ENCODE peak calls at places on chromosomes 3 and 15, in five cellular contexts. I is WERI-Rb-1; P is CD8-positive, alpha-beta T cell; Q is fibroblast of lung; N is IMR-90. B is an unnamed sample. For H3K36me3 and H3K9me3, the result is how much of the 10 kb centered on the place peaks cover.

GRCh38 chr3:116148881-116149530 is 296.3 kb downstream of the LSAMP start:
- DNase-seq in Q (peak), P (no peak), I (no peak), N (peak), B (no peak)

GRCh38 chr15:83285979-83286553 is 1.6 kb upstream of the BNC1 start:
- DNase-seq in Q (peak), P (no peak), I (no peak), N (peak), B (no peak)

GRCh38 chr3:144142151-144142855 is 170.7 kb downstream of the DIPK2A start:
- DNase-seq in I (no peak), Q (peak), P (no peak), N (peak), B (no peak)

GRCh38 chr3:64318001-64318400 is 92.7 kb upstream of the PRICKLE2 start:
- DNase-seq in N (no peak), Q (peak), I (no peak), P (no peak), B (no peak)

GRCh38 chr3:188283347-188283746 is 129.4 kb downstream of the LPP start:
- DNase-seq in I (no peak), Q (peak), P (no peak), N (peak), B (no peak)

GRCh38 chr3:54211097-54211496 is 88.7 kb downstream of the CACNA2D3 start:
- DNase-seq in I (no peak), P (no peak), N (no peak), Q (no peak), B (no peak)

GRCh38 chr3:172209333-172210321 is 170.2 kb downstream of the FNDC3B start:
- DNase-seq in N (no peak), Q (peak), P (no peak), I (no peak), B (peak)

GRCh38 chr15:83545803-83546534 is 98.8 kb downstream of the SH3GL3 start:
- DNase-seq in P (no peak), Q (no peak), I (no peak), N (no peak), B (no peak)

GRCh38 chr15:80991446-80991845 is 1.8 kb upstream of the MESD start:
- DNase-seq in N (peak), P (no peak), Q (peak), I (no peak), B (no peak)

GRCh38 chr3:60555704-60556340 is 695.4 kb downstream of the FHIT start:
- DNase-seq in Q (peak), N (peak), I (no peak), P (no peak), B (no peak)

GRCh38 chr3:13015286-13016082 is 57.7 kb downstream of the IQSEC1 start:
- DNase-seq in I (no peak), N (no peak), P (peak), Q (no peak), B (peak)

GRCh38 chr15:89139613-89140499 is 51.6 kb downstream of the ABHD2 start:
- DNase-seq in I (no peak), N (no peak), Q (no peak), P (no peak), B (no peak)

GRCh38 chr15:45790325-45790943 is 155.6 kb downstream of the SQOR start:
- DNase-seq in P (no peak), I (peak), N (peak), Q (no peak), B (no peak)

GRCh38 chr3:16828815-16829214 is 55.9 kb upstream of the PLCL2 start:
- DNase-seq in Q (peak), P (peak), I (peak), N (peak), B (no peak)

GRCh38 chr15:42808921-42809320 is 72.0 kb upstream of the CDAN1 start:
- DNase-seq in Q (no peak), N (no peak), I (no peak), P (no peak), B (no peak)

GRCh38 chr3:66744986-66745385 is 244.2 kb upstream of the LRIG1 start:
- DNase-seq in P (no peak), Q (peak), I (no peak), N (peak), B (no peak)

GRCh38 chr15:38253448-38253847 is 812 bp downstream of the SPRED1 start:
- DNase-seq in P (no peak), Q (peak), N (peak), I (peak), B (no peak)

GRCh38 chr3:157390713-157391515 is 45.7 kb upstream of the PTX3 start:
- DNase-seq in I (no peak), N (peak), Q (no peak), P (no peak), B (no peak)
- H3K36me3 ChIP-seq in I (under half), N (under half), Q (under half), P (under half), B (under half)

GRCh38 chr3:62208385-62208784 is 165.0 kb downstream of the FEZF2 start:
- DNase-seq in N (no peak), Q (no peak), I (no peak), P (no peak), B (no peak)

GRCh38 chr3:62207197-62207596 is 166.2 kb downstream of the FEZF2 start:
- DNase-seq in Q (no peak), P (no peak), N (no peak), I (no peak), B (no peak)

GRCh38 chr3:62214850-62215249 is 158.5 kb downstream of the FEZF2 start:
- DNase-seq in N (no peak), I (no peak), Q (no peak), P (no peak), B (no peak)

GRCh38 chr3:62210016-62210415 is 163.3 kb downstream of the FEZF2 start:
- DNase-seq in N (no peak), P (no peak), I (no peak), Q (no peak), B (no peak)

GRCh38 chr3:62211675-62212429 is 161.5 kb downstream of the FEZF2 start:
- DNase-seq in Q (no peak), P (no peak), I (no peak), N (no peak), B (no peak)
- TF ChIP-seq CTCF in Q (no peak), P (no peak), I (peak), N (no peak), B (no peak)

DNA sequence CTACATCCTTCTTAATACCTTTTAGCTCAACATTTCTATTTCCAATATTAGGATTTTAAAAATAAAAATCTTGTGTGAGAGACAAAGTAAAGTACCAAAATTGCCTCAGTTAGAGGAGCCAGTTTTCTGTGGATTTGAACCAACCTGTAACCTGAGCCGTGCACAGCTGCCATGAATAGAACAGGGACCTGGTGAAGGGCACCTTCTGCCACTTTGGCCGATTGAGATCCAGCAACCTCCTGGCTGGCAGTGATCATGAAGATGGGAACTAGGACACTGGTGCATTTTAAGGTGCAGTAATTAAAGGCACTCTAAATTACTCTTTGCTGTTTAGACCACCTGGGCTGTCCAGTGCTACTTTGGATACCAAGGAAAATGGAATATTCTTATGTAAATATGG is 34.3 kb upstream of the TRAK1 start:
- DNase-seq in P (no peak), I (no peak), Q (no peak), N (no peak), B (no peak)
- H3K9me3 ChIP-seq in P (under half), I (under half), Q (under half), N (under half), B (under half)

DNA sequence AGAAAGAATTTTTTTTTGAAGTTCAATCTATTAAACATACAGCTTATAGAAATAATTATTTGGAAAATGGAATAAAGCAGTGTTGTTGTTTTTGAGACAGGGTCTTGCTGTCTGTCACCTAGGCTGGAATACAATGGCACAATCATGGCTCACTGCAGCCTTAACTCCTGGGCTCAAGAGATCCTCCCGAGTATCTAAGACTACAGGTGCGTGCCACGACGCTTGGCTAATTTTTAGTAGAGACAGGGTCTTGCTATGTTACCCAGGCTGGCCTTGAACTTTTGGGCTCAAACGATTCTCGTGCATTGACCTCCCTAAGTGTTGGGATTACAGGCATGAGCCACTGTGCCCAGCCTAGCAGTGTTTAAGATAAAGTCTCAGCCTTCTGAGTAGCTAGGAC is 8.8 kb downstream of the BNIP2 start:
- DNase-seq in N (no peak), Q (no peak), I (no peak), P (no peak), B (peak)
- H3K36me3 ChIP-seq in N (under half), Q (under half), I (half or more), P (under half), B (under half)

GRCh38 chr15:62769604-62770003 is 272.9 kb upstream of the TPM1 start:
- DNase-seq in I (no peak), N (peak), Q (peak), P (no peak), B (no peak)

GRCh38 chr15:62771234-62771633 is 271.3 kb upstream of the TPM1 start:
- DNase-seq in N (no peak), P (no peak), I (no peak), Q (no peak), B (no peak)

GRCh38 chr15:62773369-62774165 is 269.0 kb upstream of the TPM1 start:
- DNase-seq in N (no peak), Q (no peak), P (no peak), I (no peak), B (no peak)

GRCh38 chr15:62770111-62770660 is 272.4 kb upstream of the TPM1 start:
- DNase-seq in I (no peak), Q (no peak), N (peak), P (no peak), B (no peak)

GRCh38 chr15:62770752-62771151 is 271.8 kb upstream of the TPM1 start:
- DNase-seq in Q (peak), I (no peak), N (peak), P (no peak), B (no peak)
- TF ChIP-seq CTCF in Q (no peak), I (no peak), N (no peak), P (no peak), B (no peak)

DNA sequence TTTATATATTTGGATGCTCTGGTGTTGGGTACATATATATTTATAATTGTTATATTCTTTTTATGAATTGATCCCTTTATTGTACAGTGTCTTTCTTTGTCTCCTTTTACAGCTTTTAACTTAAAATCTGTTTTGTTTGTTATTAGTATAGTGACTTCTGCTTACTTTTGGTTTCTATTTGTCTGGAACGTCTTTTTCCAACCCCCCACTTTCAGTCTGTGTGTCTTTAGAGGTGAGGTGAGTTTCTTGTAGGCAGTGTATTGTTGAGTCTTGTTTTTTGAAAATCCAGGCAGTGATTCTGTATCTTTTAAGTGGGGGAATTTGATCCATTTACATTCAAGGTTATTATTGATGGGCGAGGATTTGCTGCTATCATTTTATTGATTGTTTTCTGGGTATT is 62.0 kb downstream of the AP4E1 start:
- DNase-seq in P (no peak), Q (no peak), I (no peak), N (no peak), B (no peak)
- H3K9me3 ChIP-seq in P (under half), Q (under half), I (under half), N (under half), B (under half)

GRCh38 chr3:30650348-30650995 is 44.1 kb downstream of the TGFBR2 start:
- DNase-seq in P (no peak), N (no peak), I (no peak), Q (no peak), B (no peak)

GRCh38 chr3:30648670-30649357 is 42.4 kb downstream of the TGFBR2 start:
- DNase-seq in I (no peak), Q (no peak), N (no peak), P (no peak), B (no peak)

GRCh38 chr3:30646181-30646876 is 39.9 kb downstream of the TGFBR2 start:
- DNase-seq in P (no peak), N (no peak), Q (no peak), I (no peak), B (no peak)

GRCh38 chr3:30646961-30647752 is 40.8 kb downstream of the TGFBR2 start:
- DNase-seq in P (no peak), N (no peak), I (no peak), Q (no peak), B (no peak)

DNA sequence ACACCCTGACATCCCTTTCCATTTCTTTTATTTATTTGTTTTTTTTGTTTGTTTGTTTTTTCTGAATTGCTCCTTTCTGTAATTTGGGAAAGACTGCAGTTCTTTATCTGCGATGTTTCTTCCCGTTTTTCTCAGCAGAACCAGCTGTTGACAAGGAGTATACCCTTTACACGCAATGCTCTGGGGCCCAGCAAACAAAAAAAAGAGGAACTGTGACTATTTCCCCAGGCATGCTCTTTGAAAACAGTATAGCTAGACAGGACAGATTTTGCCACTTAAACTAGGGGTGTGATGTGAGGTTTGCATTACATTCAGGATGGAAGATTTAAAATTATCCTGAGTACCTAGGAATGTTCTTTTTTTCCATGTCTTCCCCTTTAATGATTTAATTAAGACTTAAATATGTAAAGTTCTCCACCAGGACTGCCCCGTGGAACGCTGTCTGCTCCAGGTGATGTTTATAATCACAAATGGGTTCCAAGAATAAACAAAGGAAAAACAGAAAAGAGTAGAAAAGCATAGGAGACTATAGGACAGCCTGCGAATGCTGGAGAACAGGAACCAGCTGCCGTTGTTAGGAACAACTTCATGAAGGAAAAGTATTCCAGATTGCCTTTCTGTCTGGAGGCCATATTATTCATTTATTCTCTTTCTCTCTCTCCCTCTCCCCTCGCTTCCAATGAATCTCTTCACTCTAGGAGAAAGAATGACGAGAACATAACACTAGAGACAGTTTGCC is 43.3 kb downstream of the TGFBR2 start:
- DNase-seq in I (no peak), N (peak), Q (peak), P (no peak), B (no peak)
- H3K36me3 ChIP-seq in I (under half), N (under half), Q (under half), P (half or more), B (under half)